ENCODE peak calls at places on chromosomes 12 and 14, in five cellular contexts. P, A, H, V and M are unnamed samples.

GRCh38 chr12:47838286-47838931 is 18.7 kb upstream of the HDAC7 start:
- DNase-seq in H (no peak), P (no peak), V (no peak), A (peak; percentile 82), M (no peak)

GRCh38 chr12:21946983-21947382 is 5.8 kb upstream of the ABCC9 start:
- DNase-seq in A (no peak), H (no peak), V (no peak), P (no peak), M (no peak)

GRCh38 chr12:116392061-116392460 is 114.6 kb upstream of the MED13L start:
- DNase-seq in A (no peak), V (no peak), P (no peak), H (no peak), M (no peak)

GRCh38 chr14:84998216-84998615 is 531.7 kb upstream of the FLRT2 start:
- DNase-seq in V (no peak), P (no peak), H (no peak), A (no peak), M (no peak)

GRCh38 chr12:118424883-118425282 is 48.5 kb downstream of the SUDS3 start:
- DNase-seq in V (no peak), H (no peak), A (no peak), P (no peak), M (no peak)

GRCh38 chr12:31728289-31728916 is 418 bp downstream of the AMN1 start:
- DNase-seq in P (peak; percentile 62), H (no peak), A (peak; percentile 60), V (no peak), M (no peak)

GRCh38 chr12:19369691-19370148 is 69.6 kb upstream of the AEBP2 start:
- DNase-seq in H (no peak), A (no peak), V (no peak), P (no peak), M (no peak)

GRCh38 chr12:43057561-43057960 is 468.0 kb upstream of the PRICKLE1 start:
- DNase-seq in A (no peak), H (no peak), P (no peak), V (no peak), M (no peak)

GRCh38 chr14:74223016-74223415 is 16.2 kb upstream of the VSX2 start:
- DNase-seq in A (no peak), V (no peak), P (no peak), H (no peak), M (no peak)

GRCh38 chr14:21987937-21988336 is 314.3 kb upstream of the OR4E1 start:
- DNase-seq in H (no peak), P (no peak), V (no peak), A (peak; percentile 11), M (no peak)

GRCh38 chr12:108312885-108313203 is 26.3 kb downstream of the CMKLR1 start:
- DNase-seq in H (no peak), A (peak; percentile 84), P (no peak), V (no peak), M (no peak)

GRCh38 chr14:71327691-71328090 is 420.4 kb downstream of the PCNX1 start:
- DNase-seq in A (no peak), H (no peak), V (no peak), P (no peak), M (no peak)

GRCh38 chr14:92914087-92914656 is 8.8 kb upstream of the CHGA start:
- DNase-seq in V (no peak), P (no peak), A (no peak), H (no peak), M (no peak)

GRCh38 chr12:49231881-49232650 is 32.8 kb upstream of the TUBA1C start:
- DNase-seq in A (no peak), P (no peak), H (no peak), V (no peak), M (no peak)

GRCh38 chr12:11836282-11836963 is 186.9 kb downstream of the ETV6 start:
- DNase-seq in A (no peak), V (peak; percentile 89), H (no peak), P (peak; percentile 71), M (no peak)

GRCh38 chr12:21065845-21066244 is 65.1 kb upstream of the SLCO1B1 start:
- DNase-seq in P (no peak), H (no peak), V (no peak), A (no peak), M (no peak)

GRCh38 chr14:105448706-105449111 is 25.9 kb upstream of the CRIP2 start:
- DNase-seq in H (peak; percentile 21), P (peak; percentile 66), V (peak; percentile 90), A (peak; percentile 96), M (peak; percentile 93)

GRCh38 chr14:73634333-73634833 is 10.4 kb upstream of the DNAL1 start:
- DNase-seq in H (peak; percentile 66), V (no peak), P (peak; percentile 55), A (peak; percentile 16), M (peak; percentile 43)

DNA sequence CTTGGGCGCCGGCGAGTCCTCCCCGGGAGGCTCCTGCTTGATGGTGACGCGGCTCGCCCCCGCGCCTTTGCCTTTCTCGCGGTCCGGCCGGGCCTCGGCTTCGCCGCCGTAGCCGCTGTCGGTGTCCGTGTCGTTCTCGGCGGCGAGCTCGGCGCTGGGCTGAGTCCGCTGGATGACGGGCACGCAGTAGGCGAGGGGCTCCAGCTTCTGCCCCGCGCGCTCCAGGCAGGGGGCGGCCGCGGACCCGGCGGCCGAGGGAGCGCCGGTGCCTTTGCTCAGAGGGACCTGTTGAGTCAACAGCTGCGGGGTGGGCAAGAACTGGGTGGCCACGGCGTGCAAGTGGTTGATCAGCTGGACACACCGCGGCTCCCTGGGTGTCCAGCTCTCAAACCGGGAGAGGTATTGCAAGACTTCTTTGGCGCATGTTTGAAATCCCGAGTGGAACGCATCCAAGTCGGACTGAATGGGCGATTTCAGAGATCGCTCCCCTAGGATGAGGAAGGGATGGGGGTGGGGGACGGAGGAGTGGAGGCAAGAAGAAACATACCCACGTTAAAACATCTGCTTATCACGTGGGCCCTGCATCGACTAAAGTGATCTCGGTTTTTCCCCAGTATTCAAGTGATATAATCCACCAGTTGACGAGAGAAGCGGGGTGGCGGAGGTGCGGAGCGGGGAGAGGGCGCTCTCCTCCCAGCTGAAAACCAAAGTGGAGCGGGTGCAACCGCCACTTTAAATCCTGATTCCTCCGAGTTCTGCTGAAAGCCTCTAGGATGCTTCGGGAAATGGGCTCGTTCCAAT is 2.0 kb downstream of the BHLHE41 start:
- DNase-seq in H (no peak), V (peak; percentile 86), P (peak; percentile 75), A (peak; percentile 74), M (peak; percentile 91)
- TF ChIP-seq POLR2AphosphoS5 in H (no peak), V (peak; percentile 75), P (no peak), A (no peak), M (no peak)

GRCh38 chr12:53078425-53079225 is 565 bp downstream of the SPRYD3 start:
- DNase-seq in V (no peak), A (no peak), P (peak; percentile 63), H (no peak), M (peak; percentile 58)

GRCh38 chr12:53077030-53077429 is 2.2 kb downstream of the SPRYD3 start:
- DNase-seq in V (no peak), P (no peak), A (no peak), H (no peak), M (no peak)

GRCh38 chr12:53074999-53075370 is 4.2 kb downstream of the SPRYD3 start:
- DNase-seq in A (no peak), V (no peak), P (no peak), H (no peak), M (no peak)

GRCh38 chr12:53074290-53074998 is 4.7 kb downstream of the SPRYD3 start:
- DNase-seq in H (no peak), A (no peak), P (no peak), V (no peak), M (no peak)

DNA sequence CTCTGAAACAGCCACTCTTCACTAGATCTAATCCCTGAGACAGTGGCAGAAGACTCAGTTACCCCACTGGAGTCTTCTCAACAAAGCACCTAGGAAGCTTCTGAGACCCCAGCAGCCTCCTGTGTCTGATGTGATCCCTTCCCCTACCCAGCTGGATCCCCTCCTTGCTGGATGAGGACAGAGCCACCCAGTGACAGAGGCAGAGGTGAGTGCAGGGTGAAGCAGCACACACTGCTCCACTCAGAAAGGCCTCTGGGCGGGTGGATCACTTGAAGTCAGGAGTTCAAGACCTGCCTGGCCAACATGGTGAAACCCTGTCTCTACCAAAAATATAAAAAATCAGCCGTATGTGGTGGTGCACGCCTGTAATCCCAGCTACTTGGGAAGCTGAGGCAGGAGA is 2.7 kb downstream of the SPRYD3 start:
- DNase-seq in A (no peak), H (no peak), V (no peak), P (no peak), M (no peak)
- H3K4me1 ChIP-seq in A (peaks cover 26% of the 10 kb centered on the region), H (no peaks in the 10 kb centered on the region), V (peaks cover 79% of the 10 kb centered on the region), P (peaks cover 43% of the 10 kb centered on the region), M (peaks cover 55% of the 10 kb centered on the region)

GRCh38 chr14:100384819-100385813 is 62.0 kb downstream of the SLC25A47 start:
- DNase-seq in A (peak; percentile 67), H (no peak), P (no peak), V (no peak), M (no peak)

GRCh38 chr14:100387450-100387849 is 64.3 kb downstream of the SLC25A47 start:
- DNase-seq in P (no peak), V (no peak), A (no peak), H (no peak), M (no peak)

GRCh38 chr14:100386846-100387245 is 63.7 kb downstream of the SLC25A47 start:
- DNase-seq in V (no peak), A (no peak), P (no peak), H (no peak), M (no peak)

GRCh38 chr14:100384277-100384676 is 61.1 kb downstream of the SLC25A47 start:
- DNase-seq in H (no peak), A (no peak), V (no peak), P (no peak), M (peak; percentile 37)

DNA sequence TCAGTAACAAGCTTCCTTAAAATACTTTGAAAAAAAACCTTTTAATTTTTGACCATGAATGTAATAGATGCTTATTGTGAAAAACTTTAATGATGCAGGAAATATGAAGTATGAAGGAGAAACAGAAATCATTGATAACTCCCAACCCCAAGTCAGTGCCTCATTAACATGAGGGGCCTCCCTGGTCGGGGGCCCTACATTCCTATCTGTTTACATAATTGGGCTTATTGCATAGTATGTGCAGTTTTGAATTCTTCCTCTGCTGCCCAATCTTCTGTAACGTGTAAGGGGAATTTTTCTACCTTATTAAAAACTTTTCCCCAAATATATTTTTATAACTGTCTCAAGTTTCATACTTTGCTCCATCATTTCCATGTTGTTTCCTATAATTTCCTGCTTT is 63.0 kb downstream of the SLC25A47 start:
- DNase-seq in A (no peak), P (no peak), H (no peak), V (no peak), M (no peak)
- H3K27ac ChIP-seq in A (no peak overlapping the region), P (no peak overlapping the region), H (no peak overlapping the region), V (no peak overlapping the region), M (no peak overlapping the region)

GRCh38 chr12:92065018-92065499 is 80.6 kb downstream of the BTG1 start:
- DNase-seq in P (peak; percentile 26), A (no peak), V (no peak), H (no peak), M (peak; percentile 48)
- TF ChIP-seq POLR2AphosphoS5 in P (peak; percentile 53), A (no peak), V (no peak), H (no peak), M (peak; percentile 27)

DNA sequence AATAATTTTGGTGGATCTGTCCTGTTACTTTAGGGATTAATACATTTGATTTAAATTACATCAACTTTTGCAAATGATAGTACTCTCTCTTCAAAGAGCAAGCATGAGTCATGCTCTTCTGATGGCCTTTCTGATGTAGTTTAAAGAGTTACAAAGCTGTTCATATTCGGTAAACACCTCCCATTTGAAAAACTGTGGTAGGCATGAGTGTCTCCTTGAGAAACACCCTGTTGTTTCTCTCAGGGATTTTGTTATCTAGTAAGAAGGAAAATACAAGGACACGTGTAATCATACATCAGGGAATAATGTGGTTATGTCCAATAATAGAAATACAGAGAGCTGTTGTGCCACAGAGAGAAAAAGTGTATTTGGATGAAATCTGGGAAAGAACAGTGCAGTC is 53.3 kb upstream of the E2F7 start:
- DNase-seq in P (no peak), V (no peak), A (no peak), H (no peak), M (no peak)
- H3K4me1 ChIP-seq in P (no peaks in the 10 kb centered on the region), V (no peaks in the 10 kb centered on the region), A (no peaks in the 10 kb centered on the region), H (no peaks in the 10 kb centered on the region), M (no peaks in the 10 kb centered on the region)